ENCODE peak calls at places on chromosomes 11 and 22, in four cellular contexts. T, E, A and M are unnamed samples.
A peak's percentile ranks its signal among the peaks of the same experiment; 100 is the strongest.

GRCh38 chr11:72869845-72870244 is 55.6 kb downstream of the ATG16L2 start:
- DNase-seq in A (no peak), T (no peak), E (no peak), M (no peak)

GRCh38 chr11:127791844-127792243 is 791.3 kb upstream of the KIRREL3 start:
- DNase-seq in A (no peak), E (no peak), T (no peak), M (no peak)

GRCh38 chr22:24571266-24571665 is 15.5 kb downstream of the SNRPD3 start:
- DNase-seq in A (no peak), E (no peak), T (no peak), M (no peak)

GRCh38 chr11:103294516-103294915 is 185.3 kb downstream of the DYNC2H1 start:
- DNase-seq in E (peak; percentile 81), T (no peak), A (no peak), M (no peak)

GRCh38 chr22:48261706-48262105 is 1499.3 kb downstream of the TBC1D22A start:
- DNase-seq in A (no peak), T (no peak), E (no peak), M (no peak)

GRCh38 chr11:85961930-85962363 is 106.8 kb downstream of the CCDC83 start:
- DNase-seq in A (peak; percentile 92), T (no peak), E (no peak), M (no peak)

GRCh38 chr11:2377511-2378443 is 667 bp downstream of the CD81 start:
- DNase-seq in A (no peak), T (no peak), E (peak; percentile 51), M (no peak)

GRCh38 chr22:22855617-22856308 is 31.9 kb upstream of the IGLL5 start:
- DNase-seq in E (peak; percentile 21), A (no peak), T (peak; percentile 25), M (no peak)

GRCh38 chr11:114280696-114281095 is 15.5 kb upstream of the NNMT start:
- DNase-seq in T (peak; percentile 66), A (peak; percentile 65), E (peak; percentile 89), M (peak; percentile 87)

GRCh38 chr22:24968066-24968561 is 15.6 kb downstream of the KIAA1671 start:
- DNase-seq in A (no peak), T (no peak), E (peak; percentile 14), M (peak; percentile 57)

GRCh38 chr22:30743257-30744020 is 48.8 kb downstream of the OSBP2 start:
- DNase-seq in T (no peak), E (no peak), A (no peak), M (no peak)

GRCh38 chr22:28410050-28410816 is 269.4 kb downstream of the TTC28 start:
- DNase-seq in E (peak; percentile 67), T (no peak), A (no peak), M (peak; percentile 51)

GRCh38 chr11:69648679-69649575 is 8.0 kb downstream of the CCND1 start:
- DNase-seq in A (no peak), T (no peak), E (no peak), M (no peak)

GRCh38 chr11:113856966-113857759 is 18.2 kb downstream of the USP28 start:
- DNase-seq in T (no peak), A (no peak), E (no peak), M (no peak)

GRCh38 chr11:11580831-11581492 is 40.8 kb downstream of the GALNT18 start:
- DNase-seq in A (no peak), E (no peak), T (no peak), M (no peak)

GRCh38 chr11:19398273-19398672 is 157.5 kb upstream of the E2F8 start:
- DNase-seq in E (no peak), A (no peak), T (no peak), M (no peak)

GRCh38 chr11:100942016-100942415 is 187.6 kb downstream of the PGR start:
- DNase-seq in E (peak; percentile 17), T (no peak), A (no peak), M (no peak)

GRCh38 chr11:76147106-76147735 is 59.1 kb downstream of the WNT11 start:
- DNase-seq in E (no peak), A (no peak), T (no peak), M (no peak)

GRCh38 chr22:37072673-37073072 is 21.1 kb downstream of the KCTD17 start:
- DNase-seq in E (no peak), T (no peak), A (no peak), M (no peak)

GRCh38 chr11:66050581-66051231 is 1.5 kb upstream of the SF3B2 start:
- DNase-seq in E (no peak), T (no peak), A (no peak), M (no peak)

GRCh38 chr11:43367382-43368178 is 8.9 kb downstream of the TTC17 start:
- DNase-seq in A (no peak), T (no peak), E (no peak), M (peak; percentile 4)

GRCh38 chr11:42631223-42631843 is 680.5 kb upstream of the API5 start:
- DNase-seq in E (no peak), A (no peak), T (peak; percentile 11), M (no peak)